ENCODE peak calls at places on chromosomes 13 and 19, in four cellular contexts. C is gastrocnemius medialis, L is tibial nerve, Y is GM23248. F is an unnamed sample.
A peak's percentile ranks its signal among the peaks of the same experiment; 100 is the strongest.

GRCh38 chr13:87444135-87444534 is 227.0 kb upstream of the SLITRK5 start:
- DNase-seq in C (no peak), L (no peak), Y (no peak), F (no peak)

GRCh38 chr19:46631481-46631880 is 4.5 kb downstream of the GNG8 start:
- DNase-seq in C (no peak), L (peak; percentile 64), Y (peak; percentile 87), F (no peak)

GRCh38 chr19:44608391-44608821 is 5.0 kb upstream of the IGSF23 start:
- DNase-seq in C (no peak), L (no peak), Y (peak; percentile 55), F (peak; percentile 73)

GRCh38 chr19:44202470-44202869 is 9.9 kb upstream of the ZNF227 start:
- DNase-seq in C (no peak), L (no peak), Y (peak; percentile 79), F (no peak)

GRCh38 chr13:95251641-95252040 is 49.6 kb downstream of the ABCC4 start:
- DNase-seq in C (no peak), L (no peak), Y (no peak), F (no peak)

GRCh38 chr13:51371768-51372399 is 32.4 kb downstream of the SERPINE3 start:
- DNase-seq in C (no peak), L (no peak), Y (no peak), F (no peak)

GRCh38 chr13:27476943-27477681 is 26.7 kb upstream of the MTIF3 start:
- DNase-seq in C (no peak), L (no peak), Y (peak; percentile 83), F (no peak)

GRCh38 chr13:29737061-29737460 is 113.4 kb downstream of the UBL3 start:
- DNase-seq in C (no peak), L (no peak), Y (no peak), F (no peak)

GRCh38 chr13:94494021-94494420 is 14.5 kb upstream of the DCT start:
- DNase-seq in C (no peak), L (no peak), Y (no peak), F (no peak)

GRCh38 chr19:56834564-56835375 is 5.8 kb downstream of the PEG3 start:
- DNase-seq in C (no peak), L (no peak), Y (peak; percentile 12), F (no peak)

GRCh38 chr19:21047712-21048111 is 27.3 kb downstream of the ZNF430 start:
- DNase-seq in C (no peak), L (no peak), Y (no peak), F (no peak)

GRCh38 chr13:76886005-76886291 is 257 bp downstream of the KCTD12 start:
- DNase-seq in C (no peak), L (no peak), Y (no peak), F (no peak)

GRCh38 chr13:113148940-113149503 is 9.4 kb upstream of the PROZ start:
- DNase-seq in C (no peak), L (no peak), Y (no peak), F (no peak)

GRCh38 chr19:36090930-36091695 is 19.8 kb upstream of the OVOL3 start:
- DNase-seq in C (no peak), L (no peak), Y (no peak), F (no peak)

GRCh38 chr19:6876790-6877189 is 10.6 kb upstream of the ADGRE1 start:
- DNase-seq in C (no peak), L (no peak), Y (no peak), F (no peak)

GRCh38 chr13:87999791-88000190 is 328.6 kb downstream of the SLITRK5 start:
- DNase-seq in C (no peak), L (no peak), Y (peak; percentile 26), F (no peak)

GRCh38 chr19:1752009-1752756 is 1.1 kb upstream of the ONECUT3 start:
- DNase-seq in C (no peak), L (no peak), Y (no peak), F (no peak)

GRCh38 chr19:1755467-1756155 is 2.3 kb downstream of the ONECUT3 start:
- DNase-seq in C (no peak), L (no peak), Y (no peak), F (no peak)

GRCh38 chr19:1754651-1755466 is 1.6 kb downstream of the ONECUT3 start:
- DNase-seq in C (no peak), L (no peak), Y (no peak), F (no peak)

GRCh38 chr19:1752757-1753728 is at the start of gene ONECUT3:
- DNase-seq in C (no peak), L (no peak), Y (peak; percentile 35), F (no peak)

DNA sequence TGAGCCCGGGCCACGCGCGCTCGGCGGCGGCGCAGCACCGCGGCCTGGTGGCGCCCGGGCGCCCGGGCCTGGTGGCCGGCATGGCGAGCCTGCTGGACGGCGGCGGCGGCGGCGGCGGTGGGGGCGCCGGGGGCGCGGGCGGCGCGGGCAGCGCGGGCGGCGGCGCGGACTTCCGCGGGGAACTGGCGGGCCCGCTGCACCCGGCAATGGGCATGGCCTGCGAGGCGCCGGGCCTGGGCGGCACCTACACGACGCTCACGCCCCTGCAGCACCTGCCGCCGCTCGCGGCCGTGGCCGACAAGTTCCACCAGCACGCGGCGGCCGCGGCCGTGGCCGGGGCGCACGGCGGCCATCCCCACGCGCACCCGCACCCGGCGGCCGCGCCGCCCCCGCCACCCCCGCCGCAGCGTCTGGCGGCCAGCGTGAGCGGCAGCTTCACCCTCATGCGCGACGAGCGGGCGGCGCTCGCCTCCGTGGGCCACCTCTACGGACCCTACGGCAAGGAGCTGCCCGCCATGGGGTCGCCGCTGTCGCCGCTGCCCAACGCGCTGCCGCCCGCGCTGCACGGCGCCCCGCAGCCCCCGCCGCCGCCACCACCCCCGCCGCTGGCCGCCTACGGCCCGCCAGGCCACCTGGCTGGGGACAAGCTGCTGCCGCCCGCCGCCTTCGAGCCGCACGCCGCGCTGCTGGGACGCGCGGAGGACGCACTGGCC is 580 bp downstream of the ONECUT3 start:
- DNase-seq in C (no peak), L (no peak), Y (no peak), F (no peak)
- H3K27me3 ChIP-seq in C (peaks cover 85% of the 10 kb centered on the region), L (peaks cover 87% of the 10 kb centered on the region), Y (peaks cover 78% of the 10 kb centered on the region), F (peaks cover 83% of the 10 kb centered on the region)

GRCh38 chr19:13154911-13155471 is 4.8 kb downstream of the IER2 start:
- DNase-seq in C (no peak), L (peak; percentile 47), Y (peak; percentile 83), F (peak; percentile 61)

GRCh38 chr19:13154241-13154778 is 4.1 kb downstream of the IER2 start:
- DNase-seq in C (peak; percentile 75), L (peak; percentile 85), Y (peak; percentile 99), F (peak; percentile 74)

GRCh38 chr19:13152356-13152853 is 2.2 kb downstream of the IER2 start:
- DNase-seq in C (no peak), L (no peak), Y (peak; percentile 86), F (peak; percentile 13)

GRCh38 chr19:13152854-13153626 is 2.8 kb downstream of the IER2 start:
- DNase-seq in C (peak; percentile 89), L (peak; percentile 95), Y (peak; percentile 96), F (peak; percentile 98)

DNA sequence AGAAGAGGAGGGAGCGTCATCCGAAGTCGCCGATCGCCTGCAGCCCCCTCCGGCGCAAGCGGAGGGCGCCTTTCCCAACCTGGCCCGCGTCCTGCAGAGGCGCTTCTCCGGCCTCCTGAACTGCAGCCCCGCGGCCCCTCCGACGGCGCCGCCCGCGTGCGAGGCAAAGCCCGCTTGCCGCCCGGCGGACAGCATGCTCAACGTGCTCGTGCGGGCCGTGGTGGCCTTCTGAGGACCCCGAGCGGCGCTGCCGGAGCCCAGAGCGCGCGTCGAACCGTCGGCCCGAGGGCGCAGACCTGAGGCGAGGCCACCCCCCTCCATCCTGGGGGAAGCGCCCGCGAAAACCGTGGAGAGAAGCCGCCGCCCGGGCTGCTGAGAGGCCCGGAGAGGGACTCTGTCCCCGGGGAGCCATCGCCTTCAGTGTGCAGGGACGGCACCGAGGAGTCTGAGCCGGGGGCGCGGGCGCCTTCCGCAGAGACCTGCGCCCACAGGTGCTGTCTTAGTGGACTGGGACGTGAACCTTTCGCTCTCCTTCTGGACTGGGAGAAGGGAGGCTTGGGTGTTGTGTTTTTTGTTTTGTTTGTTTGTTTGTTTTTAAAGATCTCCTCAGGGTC is 3.5 kb downstream of the IER2 start:
- DNase-seq in C (no peak), L (no peak), Y (peak; percentile 74), F (peak; percentile 19)
- H3K4me1 ChIP-seq in C (peaks cover 28% of the 10 kb centered on the region), L (peaks cover 3% of the 10 kb centered on the region), Y (peaks cover 9% of the 10 kb centered on the region), F (peaks cover 9% of the 10 kb centered on the region)

DNA sequence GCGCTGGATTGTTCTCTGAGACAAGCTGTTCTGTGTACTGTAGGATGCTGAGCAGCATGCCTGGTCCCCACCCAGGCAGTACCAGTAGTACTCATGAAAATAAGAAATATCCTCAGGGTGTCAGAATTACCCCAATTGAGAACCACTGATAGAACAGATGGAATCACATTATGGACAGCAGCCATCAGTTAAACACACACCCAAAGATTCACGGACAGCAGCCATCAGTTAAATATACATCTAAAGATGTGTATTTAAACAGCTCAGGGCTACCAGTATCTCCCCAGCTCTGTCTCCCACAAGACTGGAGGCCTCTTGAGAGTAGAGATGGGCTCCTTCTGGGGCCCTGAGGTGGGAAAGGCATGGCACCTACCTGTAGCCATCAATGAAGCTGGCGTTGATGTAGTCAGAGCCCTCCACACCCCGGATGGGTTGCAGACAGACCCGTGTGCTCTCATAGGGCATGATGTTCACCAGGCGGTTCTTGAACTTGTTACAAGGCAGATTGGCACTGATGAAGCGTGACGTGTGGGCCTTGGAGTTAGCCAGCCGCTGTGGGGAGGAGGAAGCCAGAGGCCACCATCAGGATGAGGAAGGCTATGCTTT is 129.3 kb downstream of the PTPRS start:
- DNase-seq in C (no peak), L (no peak), Y (no peak), F (no peak)
- H3K27me3 ChIP-seq in C (no peaks in the 10 kb centered on the region), L (no peaks in the 10 kb centered on the region), Y (no peaks in the 10 kb centered on the region), F (no peaks in the 10 kb centered on the region)

DNA sequence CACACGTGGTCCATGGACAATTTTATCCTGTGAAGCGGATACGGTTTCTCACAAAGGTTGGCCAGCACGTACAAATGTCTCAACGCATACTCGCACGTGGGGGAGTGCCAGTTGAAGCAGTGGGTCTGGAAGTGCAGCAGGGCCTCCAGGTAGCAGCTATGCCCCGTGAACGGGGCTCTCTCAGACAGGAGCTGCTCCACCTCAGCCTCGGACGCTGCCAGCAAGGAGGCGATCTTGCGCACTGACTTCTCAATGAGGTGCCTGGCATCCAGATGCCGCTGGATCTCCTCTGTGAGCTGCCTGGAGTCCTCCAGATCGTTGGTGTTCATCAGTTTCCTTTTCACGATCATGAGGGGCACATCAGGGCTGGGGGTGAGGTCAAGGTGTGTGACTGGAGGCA is 2272.0 kb downstream of the PCDH9 start:
- DNase-seq in C (no peak), L (no peak), Y (no peak), F (no peak)
- H3K4me1 ChIP-seq in C (no peaks in the 10 kb centered on the region), L (no peaks in the 10 kb centered on the region), Y (no peaks in the 10 kb centered on the region), F (no peaks in the 10 kb centered on the region)

F was measured in HAP-1.